ENCODE peak calls at places on chromosomes 16 and 17, in six cellular contexts. K, W, U, Q, T and M are unnamed samples.

GRCh38 chr17:29292071-29292991 is 1.6 kb downstream of the NUFIP2 start:
- DNase-seq in K (peak; percentile 51), W (peak; percentile 15), U (peak; percentile 61), Q (peak; percentile 61), T (peak; percentile 63), M (peak; percentile 41)

GRCh38 chr16:65717006-65717720 is 595.3 kb upstream of the CDH11 start:
- DNase-seq in K (no peak), W (no peak), U (no peak), Q (no peak), T (no peak), M (no peak)

GRCh38 chr17:77205396-77206124 is 64.8 kb downstream of the SEC14L1 start:
- DNase-seq in K (peak; percentile 77), W (no peak), U (no peak), Q (no peak), T (no peak), M (no peak)

GRCh38 chr17:78172284-78173024 is 4.1 kb downstream of the SYNGR2 start:
- DNase-seq in K (peak; percentile 54), W (peak; percentile 49), U (no peak), Q (peak; percentile 61), T (no peak), M (no peak)

GRCh38 chr17:33927732-33928133 is 327.4 kb upstream of the CCL2 start:
- DNase-seq in K (no peak), W (peak; percentile 29), U (no peak), Q (no peak), T (peak; percentile 50), M (no peak)

GRCh38 chr17:57653279-57653678 is 91.8 kb downstream of the CCDC182 start:
- DNase-seq in K (no peak), W (no peak), U (no peak), Q (no peak), T (no peak), M (no peak)

GRCh38 chr16:72657164-72657563 is 390.8 kb downstream of the ZFHX3 start:
- DNase-seq in K (no peak), W (no peak), U (no peak), Q (no peak), T (no peak), M (no peak)

GRCh38 chr17:46003907-46004748 is 5.1 kb downstream of the STH start:
- DNase-seq in K (no peak), W (peak; percentile 5), U (no peak), Q (no peak), T (no peak), M (no peak)

GRCh38 chr17:38511126-38512108 is 83.2 kb downstream of the ARHGAP23 start:
- DNase-seq in K (peak; percentile 46), W (peak; percentile 71), U (no peak), Q (no peak), T (peak; percentile 40), M (no peak)

GRCh38 chr17:4617590-4618356 is 23.7 kb downstream of the ALOX15 start:
- DNase-seq in K (no peak), W (no peak), U (no peak), Q (no peak), T (peak; percentile 41), M (no peak)

GRCh38 chr16:25614836-25615235 is 76.9 kb upstream of the HS3ST4 start:
- DNase-seq in K (no peak), W (no peak), U (no peak), Q (no peak), T (no peak), M (no peak)

GRCh38 chr17:51153210-51154072 is at the start of gene NME1:
- DNase-seq in K (peak; percentile 100), W (peak; percentile 100), U (peak; percentile 100), Q (peak; percentile 99), T (peak; percentile 100), M (peak; percentile 97)

GRCh38 chr17:45225964-45226530 is 4.4 kb downstream of the FMNL1 start:
- DNase-seq in K (no peak), W (no peak), U (peak; percentile 42), Q (no peak), T (no peak), M (no peak)

GRCh38 chr16:47037396-47037745 is 63.9 kb upstream of the DNAJA2 start:
- DNase-seq in K (no peak), W (no peak), U (peak; percentile 42), Q (no peak), T (no peak), M (no peak)

GRCh38 chr17:82976982-82977488 is 102.4 kb upstream of the METRNL start:
- DNase-seq in K (no peak), W (no peak), U (no peak), Q (no peak), T (no peak), M (no peak)

GRCh38 chr17:55690105-55690508 is 32.6 kb downstream of the TMEM100 start:
- DNase-seq in K (peak; percentile 42), W (no peak), U (no peak), Q (no peak), T (no peak), M (no peak)

GRCh38 chr17:27980035-27980434 is 62.4 kb upstream of the NLK start:
- DNase-seq in K (no peak), W (peak; percentile 75), U (no peak), Q (no peak), T (peak; percentile 76), M (no peak)

GRCh38 chr17:45200701-45201100 is 21.0 kb upstream of the FMNL1 start:
- DNase-seq in K (peak; percentile 46), W (no peak), U (peak; percentile 55), Q (no peak), T (peak; percentile 53), M (no peak)

GRCh38 chr17:4596636-4597380 is 12.5 kb downstream of the SMTNL2 start:
- DNase-seq in K (no peak), W (no peak), U (no peak), Q (no peak), T (no peak), M (no peak)

GRCh38 chr17:19407601-19408380 is 3.2 kb upstream of the RNF112 start:
- DNase-seq in K (no peak), W (no peak), U (no peak), Q (no peak), T (no peak), M (no peak)

GRCh38 chr16:57630402-57630787 is 2.0 kb downstream of the ADGRG1 start:
- DNase-seq in K (no peak), W (no peak), U (no peak), Q (no peak), T (peak; percentile 92), M (no peak)
- H2AK5ac ChIP-seq in K (peak overlapping the region; percentile 80), W (no peak overlapping the region), U (no peak overlapping the region), Q (peak overlapping the region; percentile 39), T (no peak overlapping the region), M (peak overlapping the region; percentile 91)

DNA sequence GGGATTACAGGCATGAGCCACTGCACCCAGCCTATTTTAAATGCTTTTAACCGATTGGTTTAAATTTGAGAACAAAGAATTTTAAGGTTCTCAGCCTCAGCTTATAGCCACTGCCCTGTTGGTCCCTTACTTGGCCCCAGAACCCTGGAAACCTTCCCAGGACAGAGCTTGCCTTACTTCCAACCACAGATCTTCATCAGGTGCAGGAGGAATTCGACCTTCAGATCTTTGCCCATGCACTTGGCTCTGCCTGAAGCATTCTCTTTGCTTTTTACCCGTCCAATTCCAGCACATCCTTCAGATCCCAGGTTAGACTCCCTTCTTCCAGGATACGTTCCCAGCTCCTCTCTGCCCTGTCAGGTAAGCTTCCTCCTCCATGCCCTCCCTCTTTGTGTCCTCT is 27.7 kb downstream of the CHD9 start:
- DNase-seq in K (no peak), W (no peak), U (no peak), Q (no peak), T (no peak), M (no peak)
- H3K4me1 ChIP-seq in K (peaks cover 12% of the 10 kb centered on the region), W (peaks cover 22% of the 10 kb centered on the region), U (peaks cover 19% of the 10 kb centered on the region), Q (peaks cover 29% of the 10 kb centered on the region), T (peaks cover 23% of the 10 kb centered on the region), M (peaks cover 29% of the 10 kb centered on the region)

GRCh38 chr16:2235695-2236361 is 416 bp upstream of the DNASE1L2 start:
- DNase-seq in K (no peak), W (no peak), U (no peak), Q (no peak), T (no peak), M (no peak)
- H2AK5ac ChIP-seq in K (no peak overlapping the region), W (no peak overlapping the region), U (no peak overlapping the region), Q (no peak overlapping the region), T (no peak overlapping the region), M (no peak overlapping the region)

GRCh38 chr17:869067-869466 is 86.9 kb downstream of the MRM3 start:
- DNase-seq in K (peak; percentile 93), W (peak; percentile 68), U (no peak), Q (no peak), T (no peak), M (no peak)
- H3K4me1 ChIP-seq in K (peaks cover 17% of the 10 kb centered on the region), W (peaks cover 20% of the 10 kb centered on the region), U (no peaks in the 10 kb centered on the region), Q (no peaks in the 10 kb centered on the region), T (no peaks in the 10 kb centered on the region), M (no peaks in the 10 kb centered on the region)

GRCh38 chr16:84933774-84934571 is 77.4 kb downstream of the ZDHHC7 start:
- DNase-seq in K (no peak), W (peak; percentile 47), U (no peak), Q (no peak), T (no peak), M (no peak)
- H2AK5ac ChIP-seq in K (no peak overlapping the region), W (no peak overlapping the region), U (no peak overlapping the region), Q (no peak overlapping the region), T (no peak overlapping the region), M (peak overlapping the region; percentile 81)

GRCh38 chr17:41652461-41652960 is 28.1 kb upstream of the KRT17 start:
- DNase-seq in K (no peak), W (no peak), U (no peak), Q (no peak), T (no peak), M (no peak)
- H3K4me1 ChIP-seq in K (peaks cover 31% of the 10 kb centered on the region), W (peaks cover 9% of the 10 kb centered on the region), U (no peaks in the 10 kb centered on the region), Q (peaks cover 17% of the 10 kb centered on the region), T (no peaks in the 10 kb centered on the region), M (peaks cover 20% of the 10 kb centered on the region)

DNA sequence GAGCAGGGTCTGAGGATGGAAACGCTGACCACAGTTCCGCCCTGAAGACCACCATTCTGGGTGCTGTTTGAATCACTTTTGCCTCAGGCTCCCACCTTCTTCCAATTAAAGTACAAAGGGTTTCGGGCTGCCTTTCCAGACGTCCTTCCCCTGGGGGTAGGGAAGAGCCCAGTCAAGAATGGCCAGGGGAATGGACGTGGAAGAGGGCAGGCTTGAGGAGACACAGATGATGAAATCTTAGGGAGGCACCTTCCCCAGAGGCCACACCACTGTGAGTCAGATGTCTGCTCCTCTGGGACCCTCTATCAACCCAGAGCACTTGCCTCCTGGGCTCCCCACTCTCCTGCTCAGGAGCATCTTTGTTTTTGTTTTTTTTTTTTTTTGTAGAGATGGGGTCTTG is 27.5 kb upstream of the MTSS2 start:
- DNase-seq in K (no peak), W (no peak), U (no peak), Q (no peak), T (no peak), M (no peak)
- H2AK5ac ChIP-seq in K (peak overlapping the region; percentile 71), W (peak overlapping the region; percentile 94), U (no peak overlapping the region), Q (peak overlapping the region; percentile 60), T (no peak overlapping the region), M (no peak overlapping the region)